ENCODE peak calls at places on chromosomes 4 and X, in six cellular contexts. I is endothelial cell of umbilical vein, G is HepG2, E is A549, K is K562, C is H1. F is an unnamed sample.

GRCh38 chr4:85938062-85938461 is 421.8 kb downstream of the MAPK10 start:
- DNase-seq in G (no peak), K (no peak), E (no peak), I (no peak), C (no peak), F (no peak)

GRCh38 chrX:51395807-51396728 is 63.4 kb downstream of the NUDT10 start:
- DNase-seq in E (no peak), I (no peak), C (no peak), K (peak), G (no peak), F (peak)

GRCh38 chr4:25110653-25111329 is 49.5 kb downstream of the SEPSECS start:
- DNase-seq in C (no peak), I (no peak), K (no peak), G (no peak), E (no peak), F (no peak)

GRCh38 chr4:41413670-41414069 is 124.3 kb upstream of the LIMCH1 start:
- DNase-seq in C (no peak), K (no peak), E (no peak), I (peak), G (no peak), F (no peak)

GRCh38 chrX:68699960-68700746 is 52.7 kb downstream of the STARD8 start:
- DNase-seq in K (no peak), G (no peak), I (peak), C (no peak), E (no peak), F (no peak)

GRCh38 chr4:170017252-170017651 is 8.9 kb downstream of the MFAP3L start:
- DNase-seq in I (no peak), C (no peak), K (no peak), G (no peak), E (no peak), F (no peak)

GRCh38 chr4:113406723-113407016 is 354.9 kb downstream of the CAMK2D start:
- DNase-seq in K (no peak), E (no peak), I (no peak), G (no peak), C (no peak), F (no peak)

GRCh38 chrX:114267127-114267526 is 316.8 kb upstream of the HTR2C start:
- DNase-seq in I (no peak), K (no peak), E (no peak), G (no peak), C (no peak), F (no peak)

GRCh38 chr4:35253331-35253730 is 991.0 kb downstream of the ARAP2 start:
- DNase-seq in E (no peak), I (no peak), K (no peak), G (no peak), C (no peak), F (no peak)

GRCh38 chr4:59240030-59240429 is 1960.1 kb upstream of the ADGRL3 start:
- DNase-seq in E (no peak), I (no peak), K (no peak), G (no peak), C (no peak), F (no peak)

GRCh38 chr4:110005461-110006056 is 92.9 kb downstream of the EGF start:
- DNase-seq in I (peak), C (no peak), G (peak), K (peak), E (peak), F (no peak)

GRCh38 chr4:4666693-4667642 is 125.1 kb upstream of the STX18 start:
- DNase-seq in E (no peak), I (no peak), C (no peak), G (no peak), K (no peak), F (peak)

GRCh38 chr4:149589826-149590225 is 225.8 kb downstream of the IQCM start:
- DNase-seq in E (no peak), G (no peak), K (no peak), I (no peak), C (no peak), F (no peak)

GRCh38 chr4:146330392-146330791 is 116.1 kb downstream of the REELD1 start:
- DNase-seq in C (no peak), E (no peak), I (peak), G (no peak), K (no peak), F (no peak)

GRCh38 chr4:78244691-78245485 is 187.8 kb downstream of the FRAS1 start:
- DNase-seq in E (no peak), C (no peak), K (no peak), I (no peak), G (no peak), F (no peak)

GRCh38 chr4:132227349-132228165 is 921.5 kb upstream of the PCDH10 start:
- DNase-seq in E (peak), I (peak), G (peak), K (peak), C (peak), F (peak)

GRCh38 chrX:152904151-152905080 is 6.5 kb downstream of the ZNF185 start:
- DNase-seq in G (no peak), K (peak), I (peak), C (no peak), E (peak), F (peak)

GRCh38 chr4:184424993-184425758 is 49.2 kb downstream of the IRF2 start:
- DNase-seq in I (no peak), K (no peak), C (no peak), G (no peak), E (no peak), F (no peak)

GRCh38 chr4:4590496-4590895 is 48.6 kb upstream of the STX18 start:
- DNase-seq in K (no peak), C (no peak), E (no peak), I (peak), G (no peak), F (no peak)

GRCh38 chr4:109729155-109729562 is 711 bp downstream of the PLA2G12A start:
- DNase-seq in I (peak), G (no peak), K (peak), C (no peak), E (peak), F (no peak)

GRCh38 chr4:119300072-119300387 is 21.9 kb downstream of the FABP2 start:
- DNase-seq in C (no peak), I (peak), G (no peak), E (peak), K (peak), F (peak)

GRCh38 chrX:65532016-65532415 is 2.6 kb downstream of the LAS1L start:
- DNase-seq in E (no peak), G (no peak), K (no peak), C (no peak), I (no peak), F (no peak)

GRCh38 chr4:40199179-40199670 is 2.4 kb downstream of the RHOH start:
- DNase-seq in C (no peak), E (no peak), I (no peak), G (no peak), K (no peak), F (no peak)

GRCh38 chr4:82984459-82984858 is 26.2 kb downstream of the LIN54 start:
- DNase-seq in E (peak), G (peak), K (peak), I (peak), C (no peak), F (no peak)
- TF ChIP-seq JUN in E (no peak), G (no peak), K (no peak), I (no peak), C (no peak), F (no peak)

DNA sequence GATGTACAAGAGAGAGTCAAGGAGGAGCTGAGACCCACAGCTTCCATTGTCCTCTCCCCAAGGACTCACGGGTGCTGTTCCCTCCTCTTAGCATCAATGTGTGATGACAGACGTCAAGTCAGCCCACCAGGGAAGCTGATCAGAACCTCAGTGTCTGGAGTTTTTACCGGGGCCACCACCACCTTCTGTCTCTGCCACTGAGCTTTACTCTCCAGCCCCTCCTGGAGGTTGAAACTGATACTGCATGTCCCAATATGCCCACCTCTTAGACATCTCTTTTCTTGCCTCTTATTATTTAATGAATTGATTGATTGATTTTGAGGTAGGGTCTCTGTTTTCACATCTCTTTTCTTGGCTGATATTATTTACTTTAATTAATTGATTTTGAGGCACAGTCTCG is 10.3 kb upstream of the AKAP17A start:
- DNase-seq in K (peak), C (peak), E (peak), G (peak), I (peak), F (peak)
- TF ChIP-seq JUN in K (no peak), C (no peak), E (no peak), G (no peak), I (no peak), F (no peak)

GRCh38 chr4:20391224-20391623 is 139.5 kb downstream of the SLIT2 start:
- DNase-seq in E (no peak), I (no peak), G (no peak), K (no peak), C (no peak), F (no peak)
- TF ChIP-seq JUN in E (no peak), I (no peak), G (no peak), K (no peak), C (no peak), F (no peak)

GRCh38 chr4:8837181-8837811 is 34.3 kb downstream of the HMX1 start:
- DNase-seq in G (no peak), K (no peak), E (no peak), C (no peak), I (no peak), F (no peak)

GRCh38 chr4:8832130-8832930 is 39.3 kb downstream of the HMX1 start:
- DNase-seq in E (no peak), K (no peak), G (no peak), C (no peak), I (no peak), F (no peak)

GRCh38 chr4:8836664-8837171 is 34.9 kb downstream of the HMX1 start:
- DNase-seq in E (no peak), G (no peak), K (no peak), I (no peak), C (no peak), F (no peak)

GRCh38 chr4:8835521-8836365 is 35.9 kb downstream of the HMX1 start:
- DNase-seq in C (no peak), E (no peak), G (no peak), I (no peak), K (no peak), F (no peak)

GRCh38 chr4:8834681-8835220 is 36.9 kb downstream of the HMX1 start:
- DNase-seq in K (no peak), G (no peak), E (no peak), C (no peak), I (no peak), F (no peak)
- TF ChIP-seq JUN in K (no peak), G (no peak), E (no peak), C (no peak), I (no peak), F (no peak)

GRCh38 chr4:145231906-145232700 is 51.7 kb upstream of the OTUD4 start:
- DNase-seq in C (no peak), E (no peak), G (no peak), I (peak), K (no peak), F (no peak)
- TF ChIP-seq JUN in C (no peak), E (no peak), G (no peak), I (no peak), K (no peak), F (no peak)

GRCh38 chrX:55924574-55924973 is 207.0 kb downstream of the RRAGB start:
- DNase-seq in E (no peak), G (no peak), K (no peak), C (no peak), I (no peak), F (peak)

DNA sequence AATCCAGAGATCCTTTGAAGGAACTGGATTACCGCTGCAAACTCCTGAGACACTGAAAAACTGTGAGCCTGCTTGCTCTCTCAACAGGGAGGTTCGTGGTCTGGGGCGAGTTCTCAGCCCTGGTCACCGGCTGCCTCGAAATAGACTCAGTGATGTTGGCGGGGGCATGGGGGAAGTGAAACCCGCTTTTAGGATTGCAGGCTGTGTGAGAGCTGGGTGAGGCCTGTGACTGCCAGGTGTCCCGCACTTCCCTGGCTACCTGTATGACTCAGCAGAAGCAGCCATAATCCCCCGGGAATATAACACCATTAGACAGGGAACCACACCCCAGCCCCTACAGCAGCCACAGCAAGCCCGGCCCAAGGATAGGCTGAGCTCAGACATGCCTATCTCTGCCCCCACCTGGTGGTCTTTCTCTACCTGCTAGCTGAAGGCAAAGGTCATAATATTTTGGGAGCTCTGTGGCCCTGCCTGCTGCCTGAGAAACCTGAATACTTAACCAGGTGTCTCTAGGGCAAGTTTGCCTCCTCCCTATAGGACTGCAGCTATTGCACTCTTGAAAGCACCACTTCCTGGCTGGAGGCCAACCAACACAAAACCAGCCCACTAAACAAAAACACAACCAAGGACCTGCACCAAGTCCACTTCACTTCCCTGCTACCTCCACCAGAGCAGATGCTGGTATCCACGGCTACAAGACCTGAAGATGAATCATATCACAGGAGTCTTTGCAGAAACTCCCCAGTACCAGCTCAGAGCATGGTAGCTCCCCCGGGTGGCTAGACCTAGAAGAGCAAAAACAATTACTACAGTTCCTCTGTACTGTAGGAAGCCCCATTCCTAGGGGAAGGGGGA is 202.0 kb downstream of the RRAGB start:
- DNase-seq in G (no peak), I (no peak), K (no peak), C (no peak), E (no peak), F (no peak)
- TF ChIP-seq JUN in G (no peak), I (no peak), K (no peak), C (no peak), E (no peak), F (no peak)

F was measured in WTC11.